ENCODE peak calls at places on chromosome 22, in seven cellular contexts. J is H7; E is CD4-positive, CD25-positive, alpha-beta regulatory T cell; F is lower leg skin; X is brain microvascular endothelial cell; G is GM23338; Q is foreskin fibroblast. A is an unnamed sample.

GRCh38 chr22:27554841-27555456 is 246.6 kb downstream of the MN1 start:
- DNase-seq in J (no peak), E (no peak), F (no peak), X (no peak), G (no peak), Q (no peak), A (no peak)

GRCh38 chr22:43923191-43923590 is 414 bp upstream of the PNPLA3 start:
- DNase-seq in J (no peak), E (peak), F (no peak), X (no peak), G (no peak), Q (peak), A (no peak)

GRCh38 chr22:29744902-29745301 is 21.9 kb downstream of the ZMAT5 start:
- DNase-seq in J (no peak), E (no peak), F (peak), X (peak), G (no peak), Q (peak), A (peak)

GRCh38 chr22:17083811-17084540 is 824 bp upstream of the IL17RA start:
- DNase-seq in J (no peak), E (no peak), F (peak), X (no peak), G (peak), Q (no peak), A (no peak)

GRCh38 chr22:48151641-48152040 is 1389.2 kb downstream of the TBC1D22A start:
- DNase-seq in J (no peak), E (no peak), F (no peak), X (no peak), G (no peak), Q (no peak), A (no peak)

GRCh38 chr22:43843783-43844530 is 18.4 kb downstream of the SULT4A1 start:
- DNase-seq in J (no peak), E (no peak), F (no peak), X (no peak), G (no peak), Q (no peak), A (no peak)

GRCh38 chr22:42263944-42264343 is 6.5 kb downstream of the TCF20 start:
- DNase-seq in J (peak), E (no peak), F (no peak), X (no peak), G (no peak), Q (no peak), A (no peak)

GRCh38 chr22:44957267-44957905 is 52.4 kb downstream of the PHF21B start:
- DNase-seq in J (peak), E (no peak), F (no peak), X (no peak), G (peak), Q (no peak), A (no peak)

GRCh38 chr22:36753916-36754315 is 22.0 kb downstream of the IFT27 start:
- DNase-seq in J (peak), E (no peak), F (peak), X (no peak), G (no peak), Q (no peak), A (no peak)

GRCh38 chr22:32380991-32381390 is 23.3 kb downstream of the RFPL3 start:
- DNase-seq in J (no peak), E (no peak), F (no peak), X (no peak), G (no peak), Q (no peak), A (no peak)

GRCh38 chr22:36860821-36861659 is at the start of gene NCF4:
- DNase-seq in J (no peak), E (peak), F (peak), X (no peak), G (no peak), Q (no peak), A (no peak)

GRCh38 chr22:44037519-44038370 is 13.6 kb downstream of the PARVB start:
- DNase-seq in J (no peak), E (no peak), F (no peak), X (peak), G (no peak), Q (peak), A (peak)

GRCh38 chr22:33105501-33105911 is 47.3 kb upstream of the SYN3 start:
- DNase-seq in J (no peak), E (no peak), F (no peak), X (no peak), G (no peak), Q (peak), A (no peak)

GRCh38 chr22:49986325-49986724 is 25.8 kb downstream of the PIM3 start:
- DNase-seq in J (no peak), E (no peak), F (no peak), X (no peak), G (no peak), Q (no peak), A (no peak)

GRCh38 chr22:39773976-39774539 is 119.5 kb downstream of the ENTHD1 start:
- DNase-seq in J (no peak), E (peak), F (no peak), X (no peak), G (no peak), Q (no peak), A (no peak)

GRCh38 chr22:39197578-39197977 is 45.1 kb upstream of the CBX7 start:
- DNase-seq in J (no peak), E (no peak), F (peak), X (no peak), G (no peak), Q (no peak), A (no peak)

GRCh38 chr22:42966389-42966998 is 48.5 kb downstream of the PACSIN2 start:
- DNase-seq in J (no peak), E (no peak), F (peak), X (no peak), G (no peak), Q (no peak), A (no peak)

GRCh38 chr22:39437836-39438704 is 18.7 kb upstream of the MGAT3 start:
- DNase-seq in J (no peak), E (no peak), F (no peak), X (no peak), G (no peak), Q (no peak), A (no peak)

GRCh38 chr22:30879398-30879797 is 89.2 kb downstream of the MORC2 start:
- DNase-seq in J (peak), E (no peak), F (no peak), X (no peak), G (no peak), Q (no peak), A (no peak)

GRCh38 chr22:43014062-43014875 is 680 bp downstream of the PACSIN2 start:
- DNase-seq in J (peak), E (peak), F (peak), X (no peak), G (peak), Q (peak), A (no peak)

GRCh38 chr22:20401376-20402020 is 7.5 kb downstream of the ZNF74 start:
- DNase-seq in J (peak), E (no peak), F (peak), X (no peak), G (no peak), Q (no peak), A (no peak)

GRCh38 chr22:18119409-18120110 is 9.0 kb downstream of the TUBA8 start:
- DNase-seq in J (no peak), E (no peak), F (no peak), X (no peak), G (no peak), Q (no peak), A (no peak)

GRCh38 chr22:40960137-40960536 is 9.0 kb downstream of the RBX1 start:
- DNase-seq in J (no peak), E (no peak), F (no peak), X (no peak), G (no peak), Q (no peak), A (no peak)

GRCh38 chr22:35404176-35404575 is 4.2 kb downstream of the MCM5 start:
- DNase-seq in J (no peak), E (no peak), F (no peak), X (no peak), G (no peak), Q (no peak), A (no peak)

GRCh38 chr22:25048659-25049657 is 96.4 kb downstream of the KIAA1671 start:
- DNase-seq in J (peak), E (peak), F (peak), X (peak), G (peak), Q (peak), A (no peak)

GRCh38 chr22:41357191-41357590 is 24.6 kb upstream of the TEF start:
- DNase-seq in J (no peak), E (no peak), F (no peak), X (no peak), G (no peak), Q (no peak), A (no peak)

GRCh38 chr22:36773935-36774334 is 2.0 kb downstream of the IFT27 start:
- DNase-seq in J (peak), E (peak), F (no peak), X (peak), G (peak), Q (peak), A (no peak)

GRCh38 chr22:39456262-39457046 is at the start of gene MGAT3:
- DNase-seq in J (peak), E (no peak), F (no peak), X (no peak), G (no peak), Q (no peak), A (no peak)

GRCh38 chr22:40451230-40451629 is 80.8 kb downstream of the SGSM3 start:
- DNase-seq in J (no peak), E (peak), F (no peak), X (no peak), G (no peak), Q (no peak), A (no peak)

GRCh38 chr22:30285176-30285845 is 4.0 kb downstream of the CASTOR1 start:
- DNase-seq in J (no peak), E (no peak), F (no peak), X (no peak), G (no peak), Q (no peak), A (no peak)

GRCh38 chr22:43006753-43007152 is 8.2 kb downstream of the PACSIN2 start:
- DNase-seq in J (no peak), E (no peak), F (no peak), X (no peak), G (no peak), Q (no peak), A (no peak)

GRCh38 chr22:37552560-37553163 is 7.6 kb upstream of the CDC42EP1 start:
- DNase-seq in J (peak), E (no peak), F (no peak), X (no peak), G (peak), Q (peak), A (no peak)

GRCh38 chr22:36097880-36098279 is 62.7 kb downstream of the APOL3 start:
- DNase-seq in J (no peak), E (no peak), F (no peak), X (no peak), G (no peak), Q (no peak), A (no peak)

GRCh38 chr22:48135641-48136040 is 1373.2 kb downstream of the TBC1D22A start:
- DNase-seq in J (no peak), E (no peak), F (no peak), X (no peak), G (no peak), Q (no peak), A (no peak)

GRCh38 chr22:29633514-29634312 is 30.3 kb downstream of the NF2 start:
- DNase-seq in J (no peak), E (no peak), F (no peak), X (no peak), G (no peak), Q (no peak), A (no peak)

GRCh38 chr22:38267086-38267485 is 5.7 kb downstream of the TMEM184B start:
- DNase-seq in J (no peak), E (peak), F (no peak), X (no peak), G (no peak), Q (peak), A (no peak)

DNA sequence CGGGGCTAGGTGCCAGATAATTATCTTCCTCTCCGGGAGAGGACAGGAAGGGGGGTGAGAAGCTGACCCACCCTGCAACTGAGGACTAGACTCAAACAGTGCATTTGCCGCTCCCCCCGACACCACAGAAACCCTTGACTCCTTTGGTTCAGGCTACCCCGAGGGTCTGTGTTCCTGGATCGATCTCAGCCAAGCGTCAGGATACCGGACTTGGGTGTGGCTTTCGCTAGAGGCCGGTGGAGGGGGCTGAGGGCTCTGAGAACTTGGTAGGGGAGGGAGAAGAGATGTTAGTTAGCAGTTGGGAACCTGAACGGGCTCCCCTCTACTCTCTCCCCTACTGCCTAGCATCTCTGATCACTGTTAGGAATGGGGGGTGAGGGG is 840 bp downstream of the SEZ6L start:
- DNase-seq in J (peak), E (no peak), F (no peak), X (no peak), G (peak), Q (no peak), A (no peak)
- H3K4me3 ChIP-seq in J (peak), E (no peak), F (no peak), X (no peak), G (peak), Q (no peak), A (peak)

GRCh38 chr22:19176732-19177131 is 1.8 kb downstream of the SLC25A1 start:
- DNase-seq in J (no peak), E (no peak), F (no peak), X (no peak), G (no peak), Q (peak), A (no peak)
- H3K4me3 ChIP-seq in J (no peak), E (no peak), F (no peak), X (peak), G (peak), Q (peak), A (peak)

DNA sequence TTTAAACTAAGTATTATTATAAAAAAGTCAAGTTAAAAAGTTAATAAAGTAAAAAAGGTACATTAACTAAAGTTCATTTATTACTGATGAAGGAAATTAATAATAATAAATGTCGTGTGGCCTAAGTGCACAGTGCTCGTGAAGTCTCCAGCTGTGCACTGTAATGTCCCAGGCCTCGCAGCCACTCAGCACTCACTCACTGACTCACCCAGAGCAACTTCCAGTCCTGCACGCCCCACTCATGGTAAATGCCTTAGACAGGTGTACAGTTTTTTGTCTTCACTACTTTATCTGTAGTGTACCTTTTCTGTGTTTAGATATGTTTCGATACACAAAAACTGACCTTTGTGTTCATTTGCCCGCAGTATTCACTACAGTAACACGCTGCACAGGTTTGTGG is 175.5 kb downstream of the TBC1D22A start:
- DNase-seq in J (no peak), E (no peak), F (peak), X (no peak), G (no peak), Q (no peak), A (no peak)
- H3K4me3 ChIP-seq in J (no peak), E (no peak), F (no peak), X (no peak), G (no peak), Q (no peak), A (no peak)

GRCh38 chr22:21939392-21940319 is 13.0 kb downstream of the PPM1F start:
- DNase-seq in J (no peak), E (no peak), F (no peak), X (no peak), G (no peak), Q (peak), A (no peak)
- H3K4me3 ChIP-seq in J (no peak), E (no peak), F (no peak), X (no peak), G (no peak), Q (no peak), A (no peak)